ENCODE peak calls at places on chromosomes 7 and 10, in four cellular contexts. P, U, I and A are unnamed samples.

GRCh38 chr10:28496481-28496961 is 36.4 kb upstream of the WAC start:
- DNase-seq in P (no peak), U (no peak), I (no peak), A (no peak)

GRCh38 chr7:100897111-100897608 is 1.5 kb upstream of the ACHE start:
- DNase-seq in P (peak), U (peak), I (peak), A (peak)

GRCh38 chr10:21926949-21927348 is 76.6 kb downstream of the DNAJC1 start:
- DNase-seq in P (no peak), U (no peak), I (no peak), A (peak)

GRCh38 chr10:133000648-133001047 is 58.3 kb upstream of the CFAP46 start:
- DNase-seq in P (no peak), U (no peak), I (no peak), A (no peak)

GRCh38 chr7:87671-88070 is 104.7 kb upstream of the FAM20C start:
- DNase-seq in P (no peak), U (no peak), I (peak), A (no peak)

GRCh38 chr7:79436378-79436777 is 17.1 kb downstream of the MAGI2 start:
- DNase-seq in P (no peak), U (no peak), I (no peak), A (no peak)

GRCh38 chr7:387132-388022 is 97.4 kb downstream of the FOXL3 start:
- DNase-seq in P (peak), U (no peak), I (peak), A (no peak)

GRCh38 chr7:55961994-55962393 is 2.4 kb upstream of the NIPSNAP2 start:
- DNase-seq in P (no peak), U (no peak), I (no peak), A (no peak)

GRCh38 chr7:105224884-105225651 is 163.7 kb downstream of the SRPK2 start:
- DNase-seq in P (no peak), U (peak), I (no peak), A (peak)

GRCh38 chr7:110568932-110569331 is 522.0 kb upstream of the LRRN3 start:
- DNase-seq in P (no peak), U (no peak), I (no peak), A (no peak)

GRCh38 chr10:48804740-48805182 is 120.1 kb downstream of the WDFY4 start:
- DNase-seq in P (no peak), U (peak), I (no peak), A (no peak)

GRCh38 chr7:48094861-48095293 is 5.8 kb downstream of the UPP1 start:
- DNase-seq in P (no peak), U (no peak), I (no peak), A (peak)

GRCh38 chr10:132485391-132485790 is 52.2 kb upstream of the INPP5A start:
- DNase-seq in P (no peak), U (no peak), I (no peak), A (no peak)

GRCh38 chr10:37801557-37801956 is 55.9 kb downstream of the ZNF248 start:
- DNase-seq in P (no peak), U (peak), I (no peak), A (no peak)

GRCh38 chr10:124285587-124286527 is 132.9 kb downstream of the OAT start:
- DNase-seq in P (no peak), U (peak), I (peak), A (no peak)

GRCh38 chr7:24756989-24757798 is at the start of gene GSDME:
- DNase-seq in P (peak), U (peak), I (peak), A (peak)

GRCh38 chr7:128954830-128955797 is 17.4 kb downstream of the IRF5 start:
- DNase-seq in P (no peak), U (no peak), I (no peak), A (peak)

GRCh38 chr10:11609492-11610093 is 1.9 kb downstream of the USP6NL start:
- DNase-seq in P (no peak), U (no peak), I (no peak), A (no peak)

GRCh38 chr7:32872421-32872820 is 19.1 kb downstream of the KBTBD2 start:
- DNase-seq in P (no peak), U (no peak), I (no peak), A (no peak)

GRCh38 chr7:84914598-84914997 is 272.3 kb downstream of the SEMA3D start:
- DNase-seq in P (no peak), U (no peak), I (no peak), A (no peak)

GRCh38 chr10:120121768-120122167 is 229.2 kb downstream of the SEC23IP start:
- DNase-seq in P (no peak), U (no peak), I (no peak), A (no peak)

GRCh38 chr7:75977741-75978140 is 16.7 kb downstream of the TMEM120A start:
- DNase-seq in P (no peak), U (no peak), I (no peak), A (no peak)

GRCh38 chr7:45924283-45924682 is 3.2 kb upstream of the IGFBP3 start:
- DNase-seq in P (no peak), U (no peak), I (no peak), A (peak)

GRCh38 chr10:43390791-43391190 is 18.2 kb downstream of the HNRNPF start:
- DNase-seq in P (no peak), U (no peak), I (peak), A (peak)

GRCh38 chr10:61411651-61412050 is 41.5 kb downstream of the TMEM26 start:
- DNase-seq in P (no peak), U (no peak), I (no peak), A (no peak)

GRCh38 chr10:118925404-118925803 is 104.1 kb upstream of the NANOS1 start:
- DNase-seq in P (no peak), U (no peak), I (no peak), A (no peak)

GRCh38 chr10:7561216-7561893 is 105.4 kb downstream of the ITIH5 start:
- DNase-seq in P (no peak), U (no peak), I (no peak), A (no peak)

GRCh38 chr7:149229526-149229925 is 9.9 kb upstream of the ZNF212 start:
- DNase-seq in P (no peak), U (peak), I (no peak), A (no peak)

GRCh38 chr7:155809332-155809946 is 2.8 kb downstream of the SHH start:
- DNase-seq in P (no peak), U (no peak), I (no peak), A (no peak)

GRCh38 chr10:117626228-117626627 is 83.7 kb downstream of the EMX2 start:
- DNase-seq in P (no peak), U (no peak), I (no peak), A (no peak)

GRCh38 chr7:158280467-158281154 is 307.0 kb downstream of the PTPRN2 start:
- DNase-seq in P (no peak), U (no peak), I (peak), A (no peak)

GRCh38 chr10:127216786-127217185 is 20.4 kb upstream of the INSYN2A start:
- DNase-seq in P (no peak), U (no peak), I (no peak), A (no peak)

GRCh38 chr10:34808789-34809745 is 6.0 kb downstream of the PARD3 start:
- DNase-seq in P (no peak), U (no peak), I (no peak), A (peak)

GRCh38 chr7:154380771-154381170 is 328.6 kb downstream of the DPP6 start:
- DNase-seq in P (no peak), U (no peak), I (no peak), A (no peak)

GRCh38 chr7:24884401-24884800 is 95.6 kb downstream of the OSBPL3 start:
- DNase-seq in P (no peak), U (no peak), I (no peak), A (no peak)

GRCh38 chr7:140640060-140640611 is 477 bp downstream of the DENND2A start:
- DNase-seq in P (peak), U (peak), I (peak), A (peak)

GRCh38 chr7:105429746-105430612 is 41.3 kb upstream of the SRPK2 start:
- DNase-seq in P (no peak), U (peak), I (peak), A (peak)

GRCh38 chr7:19353158-19353557 is 207.9 kb upstream of the FERD3L start:
- DNase-seq in P (no peak), U (no peak), I (no peak), A (peak)